ENCODE peak calls at places on chromosomes 6 and 20, in ten cellular contexts. T, E, K, O, H, C, Z, L, Y and F are unnamed samples.

GRCh38 chr20:37534401-37535157 is 6.9 kb upstream of the BLCAP start:
- DNase-seq in T (no peak), E (peak), K (peak), O (peak), H (peak), C (no peak), Z (peak), L (peak), Y (peak), F (no peak)

GRCh38 chr6:2970753-2971419 is 481 bp downstream of the SERPINB6 start:
- DNase-seq in T (no peak), E (peak), K (peak), O (peak), H (peak), C (peak), Z (no peak), L (peak), Y (peak), F (peak)

GRCh38 chr6:31534011-31534410 is 5.2 kb downstream of the MCCD1 start:
- DNase-seq in T (no peak), E (no peak), K (no peak), O (no peak), H (no peak), C (no peak), Z (no peak), L (no peak), Y (no peak), F (no peak)

GRCh38 chr20:15205719-15206118 is 868.3 kb upstream of the FLRT3 start:
- DNase-seq in T (no peak), E (no peak), K (no peak), O (no peak), H (no peak), C (no peak), Z (no peak), L (no peak), Y (no peak), F (no peak)

GRCh38 chr6:42551202-42551601 is 12.6 kb upstream of the UBR2 start:
- DNase-seq in T (no peak), E (no peak), K (no peak), O (no peak), H (no peak), C (no peak), Z (no peak), L (peak), Y (no peak), F (no peak)

GRCh38 chr6:29924731-29925130 is 17.6 kb upstream of the HLA-A start:
- DNase-seq in T (no peak), E (no peak), K (no peak), O (no peak), H (no peak), C (no peak), Z (peak), L (no peak), Y (no peak), F (no peak)

GRCh38 chr6:33718713-33719112 is 7.2 kb upstream of the UQCC2 start:
- DNase-seq in T (no peak), E (no peak), K (no peak), O (no peak), H (no peak), C (no peak), Z (no peak), L (no peak), Y (no peak), F (no peak)

GRCh38 chr6:92737983-92738382 is 681.4 kb downstream of the EPHA7 start:
- DNase-seq in T (no peak), E (no peak), K (no peak), O (no peak), H (no peak), C (no peak), Z (no peak), L (no peak), Y (no peak), F (no peak)

GRCh38 chr6:144655376-144655775 is 370.2 kb downstream of the UTRN start:
- DNase-seq in T (no peak), E (no peak), K (no peak), O (no peak), H (no peak), C (no peak), Z (no peak), L (peak), Y (no peak), F (no peak)

GRCh38 chr20:44050327-44050726 is 135.7 kb downstream of the TOX2 start:
- DNase-seq in T (no peak), E (no peak), K (no peak), O (no peak), H (no peak), C (no peak), Z (no peak), L (no peak), Y (no peak), F (no peak)

GRCh38 chr20:31770243-31770642 is 31.2 kb downstream of the TPX2 start:
- DNase-seq in T (no peak), E (no peak), K (no peak), O (no peak), H (no peak), C (no peak), Z (no peak), L (no peak), Y (no peak), F (no peak)

GRCh38 chr6:157513619-157514485 is 132.9 kb downstream of the ZDHHC14 start:
- DNase-seq in T (no peak), E (peak), K (no peak), O (no peak), H (no peak), C (no peak), Z (no peak), L (no peak), Y (no peak), F (no peak)

GRCh38 chr6:6997282-6998193 is 110.2 kb upstream of the RREB1 start:
- DNase-seq in T (no peak), E (no peak), K (no peak), O (no peak), H (no peak), C (no peak), Z (no peak), L (no peak), Y (no peak), F (no peak)

GRCh38 chr6:80714513-80714912 is 608.0 kb downstream of the BCKDHB start:
- DNase-seq in T (no peak), E (no peak), K (no peak), O (no peak), H (no peak), C (no peak), Z (no peak), L (no peak), Y (no peak), F (no peak)

GRCh38 chr6:37011656-37012378 is 6.4 kb downstream of the FGD2 start:
- DNase-seq in T (no peak), E (no peak), K (peak), O (no peak), H (no peak), C (no peak), Z (no peak), L (peak), Y (peak), F (no peak)

GRCh38 chr6:156955494-156956183 is 178.5 kb downstream of the ARID1B start:
- DNase-seq in T (no peak), E (peak), K (peak), O (no peak), H (no peak), C (no peak), Z (no peak), L (no peak), Y (no peak), F (no peak)

GRCh38 chr6:39330476-39330875 is 8.0 kb upstream of the KCNK16 start:
- DNase-seq in T (no peak), E (no peak), K (no peak), O (peak), H (no peak), C (no peak), Z (no peak), L (no peak), Y (no peak), F (no peak)